ENCODE peak calls at places on chromosomes 11 and 22, in five cellular contexts. One of them, this sample, is unnamed.

GRCh38 chr11:19738124-19738523 is 25.5 kb downstream of the NAV2 start:
- DNase-seq in neuronal stem cell: no peak
- DNase-seq in K562: no peak
- DNase-seq in IMR-90: no peak
- DNase-seq in H1: no peak
- DNase-seq in this sample: no peak

GRCh38 chr22:44357962-44358553 is 45.3 kb upstream of the SHISAL1 start:
- DNase-seq in K562: no peak
- DNase-seq in IMR-90: peak; percentile 24
- DNase-seq in neuronal stem cell: no peak
- DNase-seq in H1: no peak
- DNase-seq in this sample: peak; percentile 55

GRCh38 chr11:79045811-79046304 is 395.0 kb downstream of the TENM4 start:
- DNase-seq in neuronal stem cell: no peak
- DNase-seq in K562: no peak
- DNase-seq in IMR-90: peak; percentile 58
- DNase-seq in H1: no peak
- DNase-seq in this sample: no peak

GRCh38 chr22:25666308-25666707 is 75.7 kb upstream of the MYO18B start:
- DNase-seq in neuronal stem cell: no peak
- DNase-seq in IMR-90: no peak
- DNase-seq in H1: no peak
- DNase-seq in K562: no peak
- DNase-seq in this sample: peak; percentile 95

GRCh38 chr11:83909579-83909978 is 623.4 kb upstream of the CCDC90B start:
- DNase-seq in H1: no peak
- DNase-seq in K562: no peak
- DNase-seq in neuronal stem cell: no peak
- DNase-seq in IMR-90: no peak
- DNase-seq in this sample: no peak

GRCh38 chr11:85694385-85694980 is 8.5 kb upstream of the CCDC89 start:
- DNase-seq in neuronal stem cell: no peak
- DNase-seq in IMR-90: peak; percentile 71
- DNase-seq in H1: no peak
- DNase-seq in K562: peak; percentile 21
- DNase-seq in this sample: no peak

GRCh38 chr11:122748968-122749687 is 89.2 kb upstream of the CRTAM start:
- DNase-seq in IMR-90: peak; percentile 95
- DNase-seq in H1: no peak
- DNase-seq in K562: peak; percentile 13
- DNase-seq in neuronal stem cell: no peak
- DNase-seq in this sample: no peak

GRCh38 chr22:37823134-37823985 is at the start of gene GALR3:
- DNase-seq in neuronal stem cell: no peak
- DNase-seq in IMR-90: no peak
- DNase-seq in K562: no peak
- DNase-seq in H1: peak; percentile 48
- DNase-seq in this sample: no peak

GRCh38 chr11:16750417-16750816 is 12.0 kb downstream of the C11orf58 start:
- DNase-seq in H1: no peak
- DNase-seq in neuronal stem cell: no peak
- DNase-seq in K562: no peak
- DNase-seq in IMR-90: no peak
- DNase-seq in this sample: no peak

GRCh38 chr11:78460468-78460867 is 42.8 kb upstream of the GAB2 start:
- DNase-seq in H1: no peak
- DNase-seq in IMR-90: peak; percentile 71
- DNase-seq in neuronal stem cell: no peak
- DNase-seq in K562: no peak
- DNase-seq in this sample: no peak

GRCh38 chr22:37401861-37402506 is 25.3 kb downstream of the ELFN2 start:
- DNase-seq in K562: no peak
- DNase-seq in neuronal stem cell: no peak
- DNase-seq in H1: no peak
- DNase-seq in IMR-90: no peak
- DNase-seq in this sample: no peak

GRCh38 chr11:130163346-130164220 is 4.0 kb downstream of the ST14 start:
- DNase-seq in K562: peak; percentile 53
- DNase-seq in H1: no peak
- DNase-seq in IMR-90: no peak
- DNase-seq in neuronal stem cell: no peak
- DNase-seq in this sample: no peak

GRCh38 chr11:91935120-91935519 is 289.5 kb upstream of the FAT3 start:
- DNase-seq in H1: no peak
- DNase-seq in neuronal stem cell: no peak
- DNase-seq in K562: no peak
- DNase-seq in IMR-90: no peak
- DNase-seq in this sample: no peak

GRCh38 chr22:41672780-41673509 is 15.7 kb downstream of the SNU13 start:
- DNase-seq in IMR-90: no peak
- DNase-seq in neuronal stem cell: no peak
- DNase-seq in K562: peak; percentile 17
- DNase-seq in H1: no peak
- DNase-seq in this sample: no peak

GRCh38 chr11:31803813-31804438 is 7.2 kb downstream of the PAX6 start:
- DNase-seq in IMR-90: no peak
- DNase-seq in neuronal stem cell: no peak
- DNase-seq in K562: no peak
- DNase-seq in H1: no peak
- DNase-seq in this sample: no peak

GRCh38 chr11:57116654-57117053 is 65.1 kb upstream of the LRRC55 start:
- DNase-seq in IMR-90: peak; percentile 44
- DNase-seq in K562: peak; percentile 65
- DNase-seq in H1: peak; percentile 52
- DNase-seq in neuronal stem cell: no peak
- DNase-seq in this sample: no peak

GRCh38 chr11:37504066-37504611 is 906.1 kb upstream of the RAG2 start:
- DNase-seq in neuronal stem cell: peak; percentile 21
- DNase-seq in K562: no peak
- DNase-seq in IMR-90: peak; percentile 90
- DNase-seq in H1: no peak
- DNase-seq in this sample: no peak

GRCh38 chr22:25350551-25350971 is 131.1 kb downstream of the CRYBB2 start:
- DNase-seq in neuronal stem cell: no peak
- DNase-seq in H1: no peak
- DNase-seq in IMR-90: no peak
- DNase-seq in K562: no peak
- DNase-seq in this sample: peak; percentile 72

GRCh38 chr11:110907629-110908028 is 195.4 kb upstream of the ARHGAP20 start:
- DNase-seq in IMR-90: peak; percentile 98
- DNase-seq in K562: no peak
- DNase-seq in H1: no peak
- DNase-seq in neuronal stem cell: no peak
- DNase-seq in this sample: no peak

GRCh38 chr11:130420478-130421198 is 7.8 kb downstream of the ADAMTS8 start:
- DNase-seq in IMR-90: peak; percentile 82
- DNase-seq in H1: no peak
- DNase-seq in K562: no peak
- DNase-seq in neuronal stem cell: no peak
- DNase-seq in this sample: no peak

GRCh38 chr11:27649800-27650199 is 50.5 kb downstream of the BDNF start:
- DNase-seq in neuronal stem cell: no peak
- DNase-seq in K562: no peak
- DNase-seq in IMR-90: peak; percentile 50
- DNase-seq in H1: no peak
- DNase-seq in this sample: no peak

GRCh38 chr11:79438631-79439429 is 2.0 kb downstream of the TENM4 start:
- DNase-seq in neuronal stem cell: peak; percentile 17
- DNase-seq in K562: no peak
- DNase-seq in H1: peak; percentile 73
- DNase-seq in IMR-90: peak; percentile 42
- DNase-seq in this sample: no peak

GRCh38 chr11:118921929-118922744 is 3.6 kb downstream of the BCL9L start:
- DNase-seq in neuronal stem cell: no peak
- DNase-seq in H1: peak; percentile 73
- DNase-seq in K562: no peak
- DNase-seq in IMR-90: peak; percentile 56
- DNase-seq in this sample: peak; percentile 96

GRCh38 chr22:33871935-33872334 is 48.3 kb downstream of the LARGE1 start:
- DNase-seq in IMR-90: peak; percentile 37
- DNase-seq in neuronal stem cell: no peak
- DNase-seq in K562: no peak
- DNase-seq in H1: no peak
- DNase-seq in this sample: no peak

GRCh38 chr11:126313826-126314225 is 10.0 kb downstream of the DCPS start:
- DNase-seq in H1: no peak
- DNase-seq in IMR-90: no peak
- DNase-seq in neuronal stem cell: no peak
- DNase-seq in K562: no peak
- DNase-seq in this sample: no peak

GRCh38 chr11:14449302-14449714 is 50.3 kb downstream of the COPB1 start:
- DNase-seq in H1: no peak
- DNase-seq in IMR-90: no peak
- DNase-seq in K562: no peak
- DNase-seq in neuronal stem cell: no peak
- DNase-seq in this sample: no peak

GRCh38 chr11:31806944-31807790 is 4.0 kb downstream of the PAX6 start:
- DNase-seq in H1: peak; percentile 52
- DNase-seq in K562: no peak
- DNase-seq in IMR-90: no peak
- DNase-seq in neuronal stem cell: no peak
- DNase-seq in this sample: no peak

GRCh38 chr11:106474274-106474673 is 396.8 kb downstream of the AASDHPPT start:
- DNase-seq in neuronal stem cell: no peak
- DNase-seq in H1: no peak
- DNase-seq in K562: no peak
- DNase-seq in IMR-90: no peak
- DNase-seq in this sample: no peak
- H3K4me3 ChIP-seq in neuronal stem cell: no peak overlapping the region
- H3K4me3 ChIP-seq in H1: no peak overlapping the region
- H3K4me3 ChIP-seq in K562: no peak overlapping the region
- H3K4me3 ChIP-seq in IMR-90: no peak overlapping the region
- H3K4me3 ChIP-seq in this sample: no peak overlapping the region

DNA sequence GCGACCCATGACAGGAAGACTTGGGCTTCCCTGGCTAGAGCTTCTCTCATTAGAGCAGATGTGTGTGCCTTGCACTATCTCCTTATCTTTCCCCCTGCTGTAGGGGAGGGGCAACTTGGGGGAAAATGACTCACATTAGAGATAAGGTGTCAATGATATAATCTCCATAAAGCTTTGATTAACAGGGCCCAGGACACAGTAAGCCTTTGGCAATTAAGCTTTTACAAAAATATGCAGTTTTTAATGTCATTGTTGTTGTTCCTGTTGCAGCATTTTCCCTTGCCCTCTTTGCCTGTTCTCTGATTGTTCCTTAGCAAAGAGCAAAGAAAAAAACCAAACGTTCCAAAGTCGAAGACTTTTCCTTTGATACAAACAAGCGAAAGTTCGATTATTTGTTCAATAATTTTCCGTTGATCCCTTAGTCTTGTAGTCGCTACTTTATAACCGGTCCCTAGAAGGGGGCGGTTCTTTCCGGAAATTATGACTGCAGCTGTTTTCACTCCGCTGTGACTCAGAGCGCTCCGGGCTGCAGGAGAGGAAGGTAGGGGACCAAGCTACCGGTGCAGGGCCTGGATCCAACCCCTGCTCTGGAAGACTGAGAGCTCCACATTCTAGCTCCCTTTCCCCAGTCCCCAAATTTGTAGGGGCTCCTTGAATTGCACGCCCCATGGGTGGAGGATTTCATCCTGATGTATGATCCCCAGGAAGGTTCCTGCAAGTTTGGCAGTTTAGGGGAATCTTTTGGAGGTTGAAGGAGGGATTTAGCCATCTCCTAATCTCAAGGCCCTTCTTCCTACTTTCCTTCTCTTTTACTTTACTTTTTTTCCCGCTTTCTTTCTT is at the start of gene VWA5A:
- DNase-seq in neuronal stem cell: peak; percentile 44
- DNase-seq in IMR-90: peak; percentile 86
- DNase-seq in H1: peak; percentile 70
- DNase-seq in K562: peak; percentile 83
- DNase-seq in this sample: peak; percentile 88
- H3K27ac ChIP-seq in neuronal stem cell: no peak within 1 kb of the TSS
- H3K27ac ChIP-seq in IMR-90: peak within 1 kb of the TSS; percentile 42
- H3K27ac ChIP-seq in H1: no peak within 1 kb of the TSS
- H3K27ac ChIP-seq in K562: peak within 1 kb of the TSS; percentile 31
- H3K27ac ChIP-seq in this sample: peak within 1 kb of the TSS; percentile 21

DNA sequence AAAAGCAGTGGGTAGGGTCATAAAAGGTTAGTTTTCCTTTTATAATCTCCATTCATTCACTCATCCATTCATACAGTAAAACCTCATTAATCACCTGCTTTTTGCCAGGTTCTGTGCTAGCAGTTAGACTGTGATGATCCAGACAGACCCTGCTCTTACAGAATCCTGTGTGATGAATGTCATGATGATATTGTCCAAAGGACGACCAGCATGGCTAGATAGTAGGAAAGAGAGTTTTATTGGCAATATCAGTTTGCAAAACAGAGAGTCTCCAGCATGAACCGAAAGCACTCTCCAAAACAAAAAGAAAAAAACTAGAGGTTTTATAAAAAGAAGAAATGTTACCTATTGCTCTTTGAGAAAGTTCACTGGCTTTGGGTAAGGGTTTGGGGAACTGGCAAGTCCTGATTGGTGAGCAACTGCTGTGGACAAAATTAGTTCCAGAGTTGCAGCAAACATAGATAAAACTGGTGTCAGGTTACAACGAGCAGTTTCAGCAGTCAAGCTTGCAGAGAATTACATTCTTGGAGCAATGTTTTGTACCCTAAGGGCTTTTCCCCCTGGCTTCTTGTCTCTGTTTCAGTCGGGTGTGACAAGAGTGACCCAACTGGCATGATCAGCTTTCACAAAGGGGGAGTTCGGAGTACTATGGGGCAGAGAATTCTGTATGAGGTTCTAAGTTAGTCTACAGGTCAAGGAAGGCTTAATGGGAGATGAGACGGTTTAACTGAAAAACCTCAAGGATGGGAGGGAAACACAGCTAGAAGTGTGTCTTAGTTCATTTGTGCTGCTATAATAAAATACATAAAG is 58.3 kb downstream of the HSD17B12 start:
- DNase-seq in IMR-90: peak; percentile 90
- DNase-seq in K562: peak; percentile 73
- DNase-seq in neuronal stem cell: no peak
- DNase-seq in H1: no peak
- DNase-seq in this sample: no peak
- H3K9ac ChIP-seq in IMR-90: no peak overlapping the region
- H3K9ac ChIP-seq in K562: peak overlapping the region; percentile 39
- H3K9ac ChIP-seq in neuronal stem cell: no peak overlapping the region
- H3K9ac ChIP-seq in H1: no peak overlapping the region
- H3K9ac ChIP-seq in this sample: no peak overlapping the region

DNA sequence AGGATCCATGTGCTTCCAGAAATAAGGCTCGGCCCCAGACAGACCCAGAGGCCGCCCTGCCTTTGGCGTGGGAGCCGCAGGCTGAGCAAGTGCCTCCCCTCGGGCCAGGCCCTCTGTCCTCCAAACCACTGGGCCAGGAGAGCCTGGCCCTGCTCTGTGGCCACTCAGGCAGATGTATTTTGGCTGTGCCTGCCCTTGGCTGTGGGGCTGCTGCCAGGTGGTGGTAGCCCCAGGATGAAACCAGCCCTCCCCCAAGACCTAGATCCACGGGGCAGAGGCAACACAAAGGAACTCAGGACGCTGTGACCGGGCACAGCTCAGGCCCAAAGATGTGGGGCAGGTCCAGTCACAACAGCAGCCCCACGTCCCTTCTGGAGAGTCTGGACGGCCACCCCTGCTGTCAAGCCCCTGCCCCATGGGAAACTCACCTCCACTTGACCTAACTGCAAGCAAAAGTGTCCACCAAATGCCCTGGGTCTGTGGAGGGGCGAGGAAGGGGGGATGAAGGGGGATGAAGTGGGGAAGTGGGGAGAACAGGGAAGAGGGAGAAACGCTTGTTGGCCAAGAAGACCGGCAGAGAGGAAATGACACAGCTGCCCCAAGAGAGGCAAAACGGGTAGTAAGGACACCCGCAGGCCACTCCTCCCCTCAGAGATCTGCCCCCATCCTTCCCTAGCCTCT is 23.9 kb downstream of the PISD start:
- DNase-seq in K562: peak; percentile 5
- DNase-seq in IMR-90: no peak
- DNase-seq in H1: no peak
- DNase-seq in neuronal stem cell: no peak
- DNase-seq in this sample: no peak
- H3K4me3 ChIP-seq in K562: no peak overlapping the region
- H3K4me3 ChIP-seq in IMR-90: no peak overlapping the region
- H3K4me3 ChIP-seq in H1: no peak overlapping the region
- H3K4me3 ChIP-seq in neuronal stem cell: no peak overlapping the region
- H3K4me3 ChIP-seq in this sample: peak overlapping the region; percentile 29